ENCODE peak calls at places on chromosome 22, in seven cellular contexts. One of them, this sample, is unnamed.

GRCh38 chr22:23236440-23237139 is 56.3 kb downstream of the BCR start:
- DNase-seq in GM12892: no peak
- DNase-seq in GM12878: no peak
- DNase-seq in K562: peak
- DNase-seq in SK-N-SH: no peak
- DNase-seq in HepG2: no peak
- DNase-seq in H1: no peak
- DNase-seq in this sample: no peak

GRCh38 chr22:35733742-35734516 is 16.3 kb downstream of the APOL5 start:
- DNase-seq in K562: no peak
- DNase-seq in HepG2: no peak
- DNase-seq in H1: no peak
- DNase-seq in SK-N-SH: no peak
- DNase-seq in GM12878: no peak
- DNase-seq in GM12892: no peak
- DNase-seq in this sample: no peak

GRCh38 chr22:36129985-36130384 is 30.6 kb downstream of the APOL3 start:
- DNase-seq in K562: no peak
- DNase-seq in SK-N-SH: no peak
- DNase-seq in GM12878: no peak
- DNase-seq in HepG2: no peak
- DNase-seq in H1: no peak
- DNase-seq in GM12892: no peak
- DNase-seq in this sample: no peak

GRCh38 chr22:30667092-30667485 is 586 bp downstream of the DUSP18 start:
- DNase-seq in GM12878: no peak
- DNase-seq in HepG2: peak
- DNase-seq in SK-N-SH: no peak
- DNase-seq in GM12892: no peak
- DNase-seq in K562: no peak
- DNase-seq in H1: no peak
- DNase-seq in this sample: no peak

GRCh38 chr22:50581950-50582561 is 593 bp downstream of the CHKB start:
- DNase-seq in GM12892: no peak
- DNase-seq in HepG2: no peak
- DNase-seq in H1: no peak
- DNase-seq in SK-N-SH: no peak
- DNase-seq in GM12878: no peak
- DNase-seq in K562: no peak
- DNase-seq in this sample: no peak

GRCh38 chr22:19942886-19943664 is 1.5 kb upstream of the TXNRD2 start:
- DNase-seq in GM12892: no peak
- DNase-seq in HepG2: peak
- DNase-seq in SK-N-SH: no peak
- DNase-seq in H1: no peak
- DNase-seq in K562: peak
- DNase-seq in GM12878: no peak
- DNase-seq in this sample: no peak

GRCh38 chr22:39016592-39016991 is 2.5 kb downstream of the APOBEC3C start:
- DNase-seq in H1: no peak
- DNase-seq in SK-N-SH: no peak
- DNase-seq in HepG2: no peak
- DNase-seq in GM12878: no peak
- DNase-seq in K562: no peak
- DNase-seq in GM12892: no peak
- DNase-seq in this sample: no peak

GRCh38 chr22:37014415-37014806 is 4.8 kb downstream of the TST start:
- DNase-seq in GM12878: no peak
- DNase-seq in K562: no peak
- DNase-seq in SK-N-SH: no peak
- DNase-seq in GM12892: no peak
- DNase-seq in HepG2: no peak
- DNase-seq in H1: no peak
- DNase-seq in this sample: no peak

GRCh38 chr22:29762263-29762662 is 4.5 kb downstream of the ZMAT5 start:
- DNase-seq in GM12878: no peak
- DNase-seq in K562: no peak
- DNase-seq in H1: no peak
- DNase-seq in SK-N-SH: no peak
- DNase-seq in GM12892: no peak
- DNase-seq in HepG2: no peak
- DNase-seq in this sample: no peak

GRCh38 chr22:29344137-29344536 is 28.6 kb upstream of the RASL10A start:
- DNase-seq in K562: no peak
- DNase-seq in H1: no peak
- DNase-seq in HepG2: peak
- DNase-seq in SK-N-SH: peak
- DNase-seq in GM12892: no peak
- DNase-seq in GM12878: no peak
- DNase-seq in this sample: no peak

GRCh38 chr22:34812631-34813030 is 253.3 kb upstream of the ISX start:
- DNase-seq in SK-N-SH: no peak
- DNase-seq in GM12878: no peak
- DNase-seq in HepG2: no peak
- DNase-seq in H1: no peak
- DNase-seq in GM12892: no peak
- DNase-seq in K562: no peak
- DNase-seq in this sample: no peak

GRCh38 chr22:31230871-31231621 is 18.9 kb downstream of the LIMK2 start:
- DNase-seq in K562: peak
- DNase-seq in GM12892: no peak
- DNase-seq in HepG2: peak
- DNase-seq in GM12878: no peak
- DNase-seq in SK-N-SH: peak
- DNase-seq in H1: no peak
- DNase-seq in this sample: no peak

GRCh38 chr22:49996192-49996531 is 16.4 kb downstream of the IL17REL start:
- DNase-seq in K562: no peak
- DNase-seq in HepG2: no peak
- DNase-seq in SK-N-SH: no peak
- DNase-seq in GM12892: no peak
- DNase-seq in H1: no peak
- DNase-seq in GM12878: no peak
- DNase-seq in this sample: no peak

GRCh38 chr22:38086001-38086845 is 2.2 kb upstream of the SLC16A8 start:
- DNase-seq in K562: no peak
- DNase-seq in H1: no peak
- DNase-seq in GM12892: no peak
- DNase-seq in GM12878: no peak
- DNase-seq in HepG2: no peak
- DNase-seq in SK-N-SH: no peak
- DNase-seq in this sample: no peak

GRCh38 chr22:39907605-39908097 is 6.8 kb downstream of the GRAP2 start:
- DNase-seq in HepG2: no peak
- DNase-seq in GM12892: no peak
- DNase-seq in K562: no peak
- DNase-seq in GM12878: no peak
- DNase-seq in SK-N-SH: no peak
- DNase-seq in H1: no peak
- DNase-seq in this sample: no peak

GRCh38 chr22:24392218-24392931 is 35.0 kb upstream of the ADORA2A start:
- DNase-seq in SK-N-SH: peak
- DNase-seq in H1: no peak
- DNase-seq in HepG2: no peak
- DNase-seq in GM12892: no peak
- DNase-seq in K562: no peak
- DNase-seq in GM12878: no peak
- DNase-seq in this sample: no peak

DNA sequence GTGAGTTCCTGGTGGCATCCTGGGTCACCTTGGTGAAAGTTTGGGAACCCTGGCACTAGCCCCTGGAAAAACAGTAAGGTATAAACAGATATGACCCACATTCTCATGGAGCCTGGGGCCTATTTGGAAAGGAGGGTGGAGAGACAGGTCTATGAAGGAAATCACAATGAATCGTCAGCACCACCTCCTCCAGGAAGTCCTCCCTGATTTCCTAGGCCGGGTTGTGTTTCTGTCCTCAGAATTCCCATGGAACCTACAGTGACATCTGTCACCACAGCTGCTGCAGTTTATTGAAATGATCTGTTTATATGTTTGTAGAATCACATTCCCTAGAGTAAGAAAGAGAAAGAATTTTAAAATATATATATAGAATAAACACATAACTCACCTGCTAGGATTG is 71.8 kb upstream of the ASPHD2 start:
- DNase-seq in GM12878: no peak
- DNase-seq in SK-N-SH: no peak
- DNase-seq in K562: no peak
- DNase-seq in GM12892: no peak
- DNase-seq in H1: no peak
- DNase-seq in HepG2: no peak
- DNase-seq in this sample: no peak
- TF ChIP-seq TAF1 in GM12878: no peak
- TF ChIP-seq TAF1 in SK-N-SH: no peak
- TF ChIP-seq TAF1 in K562: no peak
- TF ChIP-seq TAF1 in GM12892: no peak
- TF ChIP-seq TAF1 in H1: no peak
- TF ChIP-seq TAF1 in HepG2: no peak
- TF ChIP-seq TAF1 in this sample: no peak

GRCh38 chr22:44400763-44401060 is 88.0 kb upstream of the SHISAL1 start:
- DNase-seq in H1: no peak
- DNase-seq in SK-N-SH: peak
- DNase-seq in GM12878: no peak
- DNase-seq in HepG2: no peak
- DNase-seq in K562: no peak
- DNase-seq in GM12892: no peak
- DNase-seq in this sample: no peak

GRCh38 chr22:44396727-44397722 is 84.3 kb upstream of the SHISAL1 start:
- DNase-seq in SK-N-SH: peak
- DNase-seq in K562: no peak
- DNase-seq in HepG2: no peak
- DNase-seq in H1: no peak
- DNase-seq in GM12892: peak
- DNase-seq in GM12878: no peak
- DNase-seq in this sample: no peak

GRCh38 chr22:44399906-44400762 is 87.4 kb upstream of the SHISAL1 start:
- DNase-seq in K562: no peak
- DNase-seq in H1: no peak
- DNase-seq in SK-N-SH: peak
- DNase-seq in HepG2: no peak
- DNase-seq in GM12892: no peak
- DNase-seq in GM12878: no peak
- DNase-seq in this sample: no peak

GRCh38 chr22:44398791-44399190 is 86.0 kb upstream of the SHISAL1 start:
- DNase-seq in K562: no peak
- DNase-seq in H1: no peak
- DNase-seq in HepG2: no peak
- DNase-seq in GM12878: no peak
- DNase-seq in GM12892: peak
- DNase-seq in SK-N-SH: peak
- DNase-seq in this sample: no peak

GRCh38 chr22:44399196-44399837 is 86.6 kb upstream of the SHISAL1 start:
- DNase-seq in H1: no peak
- DNase-seq in SK-N-SH: no peak
- DNase-seq in HepG2: no peak
- DNase-seq in K562: no peak
- DNase-seq in GM12892: peak
- DNase-seq in GM12878: no peak
- DNase-seq in this sample: no peak
- TF ChIP-seq TAF1 in H1: no peak
- TF ChIP-seq TAF1 in SK-N-SH: no peak
- TF ChIP-seq TAF1 in HepG2: no peak
- TF ChIP-seq TAF1 in K562: no peak
- TF ChIP-seq TAF1 in GM12892: no peak
- TF ChIP-seq TAF1 in GM12878: no peak
- TF ChIP-seq TAF1 in this sample: no peak

GRCh38 chr22:32409977-32410376 is 2.1 kb downstream of the RTCB start:
- DNase-seq in SK-N-SH: no peak
- DNase-seq in GM12878: no peak
- DNase-seq in HepG2: no peak
- DNase-seq in K562: no peak
- DNase-seq in H1: no peak
- DNase-seq in GM12892: no peak
- DNase-seq in this sample: no peak

GRCh38 chr22:32413715-32414114 is 1.7 kb upstream of the RTCB start:
- DNase-seq in SK-N-SH: peak
- DNase-seq in GM12892: no peak
- DNase-seq in GM12878: no peak
- DNase-seq in H1: no peak
- DNase-seq in K562: peak
- DNase-seq in HepG2: peak
- DNase-seq in this sample: no peak

GRCh38 chr22:32411388-32411787 is 659 bp downstream of the RTCB start:
- DNase-seq in HepG2: peak
- DNase-seq in SK-N-SH: peak
- DNase-seq in K562: no peak
- DNase-seq in GM12892: no peak
- DNase-seq in GM12878: no peak
- DNase-seq in H1: no peak
- DNase-seq in this sample: no peak

GRCh38 chr22:32410459-32410858 is 1.6 kb downstream of the RTCB start:
- DNase-seq in GM12878: no peak
- DNase-seq in K562: no peak
- DNase-seq in SK-N-SH: no peak
- DNase-seq in H1: no peak
- DNase-seq in GM12892: no peak
- DNase-seq in HepG2: peak
- DNase-seq in this sample: no peak

GRCh38 chr22:32411829-32412592 is at the start of gene RTCB:
- DNase-seq in H1: peak
- DNase-seq in K562: peak
- DNase-seq in GM12878: peak
- DNase-seq in GM12892: peak
- DNase-seq in HepG2: peak
- DNase-seq in SK-N-SH: peak
- DNase-seq in this sample: peak
- TF ChIP-seq TAF1 in H1: peak
- TF ChIP-seq TAF1 in K562: peak
- TF ChIP-seq TAF1 in GM12878: peak
- TF ChIP-seq TAF1 in GM12892: peak
- TF ChIP-seq TAF1 in HepG2: peak
- TF ChIP-seq TAF1 in SK-N-SH: peak
- TF ChIP-seq TAF1 in this sample: peak

DNA sequence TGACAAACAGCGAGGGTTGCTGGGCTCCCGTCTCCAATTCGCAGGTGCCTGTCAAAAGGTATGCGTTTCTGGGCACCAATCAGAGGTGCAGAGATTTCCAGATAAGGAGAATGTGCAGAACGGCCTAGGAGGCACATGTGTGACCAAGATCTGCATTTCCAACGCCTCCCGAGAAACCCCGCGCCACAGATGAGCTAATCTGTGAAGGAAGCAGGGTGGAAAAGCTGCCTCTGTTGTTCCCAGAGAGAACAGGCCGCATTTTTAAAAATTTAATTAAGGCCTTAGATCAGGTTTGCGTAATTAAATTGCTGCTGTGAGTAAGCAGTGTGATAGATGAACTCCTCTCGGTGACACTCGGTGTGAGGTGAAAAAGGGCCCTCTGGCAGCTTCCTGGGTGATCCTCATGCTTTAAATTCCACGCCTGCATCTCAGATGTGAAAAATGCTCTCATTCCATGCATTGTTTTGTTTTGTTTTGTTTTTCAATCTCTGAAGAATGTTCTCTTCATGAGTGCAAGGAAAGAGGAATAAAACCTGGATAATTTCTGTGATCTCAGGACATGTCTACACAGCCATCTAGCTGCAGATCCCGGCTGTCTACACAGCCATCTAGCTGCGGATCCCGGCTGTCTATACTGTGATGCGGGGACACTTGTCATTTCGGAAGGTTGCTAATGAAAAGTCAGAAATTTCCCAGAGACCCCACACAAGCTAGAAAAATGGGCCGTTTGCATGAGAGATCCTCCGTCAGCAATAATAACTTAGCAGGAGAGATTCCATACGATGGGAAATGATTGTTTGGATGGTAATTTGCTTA is 1398.9 kb downstream of the BRD1 start:
- DNase-seq in SK-N-SH: no peak
- DNase-seq in GM12878: no peak
- DNase-seq in HepG2: no peak
- DNase-seq in H1: no peak
- DNase-seq in GM12892: no peak
- DNase-seq in K562: no peak
- DNase-seq in this sample: no peak
- TF ChIP-seq TAF1 in SK-N-SH: no peak
- TF ChIP-seq TAF1 in GM12878: no peak
- TF ChIP-seq TAF1 in HepG2: no peak
- TF ChIP-seq TAF1 in H1: no peak
- TF ChIP-seq TAF1 in GM12892: no peak
- TF ChIP-seq TAF1 in K562: no peak
- TF ChIP-seq TAF1 in this sample: no peak